ENCODE peak calls at places on chromosomes 16 and 17, in six cellular contexts. I is A549, D is K562, A is HepG2, Q is endothelial cell of umbilical vein, O is GM12878. J is an unnamed sample.

GRCh38 chr17:39701012-39701783 is 1.3 kb downstream of the ERBB2 start:
- DNase-seq in I (peak; percentile 36), D (no peak), A (no peak), Q (no peak), O (no peak), J (no peak)

GRCh38 chr16:84834403-84834772 is 14.6 kb downstream of the CRISPLD2 start:
- DNase-seq in I (no peak), D (no peak), A (no peak), Q (no peak), O (no peak), J (no peak)

GRCh38 chr17:43372273-43372911 is 26.4 kb upstream of the ARL4D start:
- DNase-seq in I (no peak), D (no peak), A (no peak), Q (no peak), O (peak; percentile 79), J (peak; percentile 51)

GRCh38 chr16:46763147-46763546 is 15.0 kb upstream of the MYLK3 start:
- DNase-seq in I (no peak), D (no peak), A (no peak), Q (no peak), O (no peak), J (no peak)

GRCh38 chr16:4487955-4488481 is 11.8 kb downstream of the HMOX2 start:
- DNase-seq in I (no peak), D (no peak), A (no peak), Q (peak; percentile 76), O (no peak), J (no peak)

GRCh38 chr17:2595736-2596135 is 2.3 kb downstream of the PAFAH1B1 start:
- DNase-seq in I (no peak), D (no peak), A (no peak), Q (no peak), O (no peak), J (no peak)

GRCh38 chr17:64732336-64733006 is 70.4 kb upstream of the SMURF2 start:
- DNase-seq in I (peak; percentile 57), D (peak; percentile 30), A (peak; percentile 58), Q (peak; percentile 65), O (no peak), J (no peak)

GRCh38 chr16:49889725-49890397 is 33.9 kb upstream of the ZNF423 start:
- DNase-seq in I (no peak), D (no peak), A (no peak), Q (no peak), O (no peak), J (no peak)

GRCh38 chr17:82440991-82441627 is 9.4 kb downstream of the CYBC1 start:
- DNase-seq in I (no peak), D (no peak), A (no peak), Q (no peak), O (no peak), J (peak; percentile 74)

GRCh38 chr16:22945361-22945760 is 131.4 kb downstream of the HS3ST2 start:
- DNase-seq in I (no peak), D (no peak), A (no peak), Q (no peak), O (no peak), J (no peak)

GRCh38 chr17:27430882-27431491 is 25.3 kb upstream of the KSR1 start:
- DNase-seq in I (peak; percentile 45), D (peak; percentile 59), A (peak; percentile 34), Q (peak; percentile 74), O (no peak), J (peak; percentile 52)

GRCh38 chr17:61402978-61403845 is 3.6 kb downstream of the TBX2 start:
- DNase-seq in I (no peak), D (no peak), A (no peak), Q (no peak), O (no peak), J (no peak)

GRCh38 chr17:56948491-56948890 is 12.4 kb downstream of the COIL start:
- DNase-seq in I (no peak), D (no peak), A (no peak), Q (no peak), O (no peak), J (no peak)

GRCh38 chr16:10180771-10181163 is 1.5 kb downstream of the GRIN2A start:
- DNase-seq in I (peak; percentile 28), D (peak; percentile 65), A (peak; percentile 57), Q (no peak), O (no peak), J (no peak)

GRCh38 chr17:29710891-29711418 is 88.2 kb upstream of the CORO6 start:
- DNase-seq in I (no peak), D (peak; percentile 84), A (peak; percentile 35), Q (no peak), O (no peak), J (peak; percentile 82)

GRCh38 chr17:35726609-35727460 is 4.6 kb upstream of the RASL10B start:
- DNase-seq in I (no peak), D (no peak), A (peak; percentile 66), Q (no peak), O (no peak), J (peak; percentile 33)

GRCh38 chr16:65249768-65250167 is 127.9 kb upstream of the CDH11 start:
- DNase-seq in I (no peak), D (no peak), A (no peak), Q (no peak), O (no peak), J (no peak)

GRCh38 chr16:48613061-48613957 is 3.3 kb upstream of the N4BP1 start:
- DNase-seq in I (no peak), D (no peak), A (peak; percentile 76), Q (no peak), O (no peak), J (peak; percentile 60)

GRCh38 chr16:31474173-31474714 is 2.3 kb downstream of the TGFB1I1 start:
- DNase-seq in I (no peak), D (peak; percentile 81), A (no peak), Q (no peak), O (no peak), J (peak; percentile 40)

GRCh38 chr16:56231-56927 is 2.8 kb downstream of the SNRNP25 start:
- DNase-seq in I (no peak), D (no peak), A (no peak), Q (no peak), O (no peak), J (no peak)

GRCh38 chr16:84360170-84360569 is 8.2 kb upstream of the ATP2C2 start:
- DNase-seq in I (no peak), D (no peak), A (no peak), Q (no peak), O (no peak), J (peak; percentile 39)

GRCh38 chr17:30219833-30220232 is 15.7 kb downstream of the SLC6A4 start:
- DNase-seq in I (no peak), D (peak; percentile 67), A (no peak), Q (no peak), O (no peak), J (no peak)

GRCh38 chr17:1590031-1590746 is 27.6 kb upstream of the PITPNA start:
- DNase-seq in I (peak; percentile 99), D (peak; percentile 75), A (peak; percentile 90), Q (peak; percentile 95), O (no peak), J (peak; percentile 64)

GRCh38 chr17:1736348-1737281 is 6.1 kb upstream of the SERPINF2 start:
- DNase-seq in I (peak; percentile 67), D (peak; percentile 89), A (peak; percentile 98), Q (no peak), O (no peak), J (peak; percentile 81)

GRCh38 chr17:64983708-64984107 is 64.4 kb upstream of the LRRC37A3 start:
- DNase-seq in I (no peak), D (no peak), A (no peak), Q (no peak), O (no peak), J (no peak)

GRCh38 chr17:63998050-63998720 is at the start of gene PRR29:
- DNase-seq in I (peak; percentile 95), D (peak; percentile 83), A (peak; percentile 66), Q (peak; percentile 71), O (no peak), J (peak; percentile 49)

GRCh38 chr17:50848039-50848438 is 12.7 kb downstream of the WFIKKN2 start:
- DNase-seq in I (no peak), D (no peak), A (no peak), Q (no peak), O (no peak), J (no peak)

GRCh38 chr17:45814622-45815606 is 29.8 kb upstream of the SPPL2C start:
- DNase-seq in I (no peak), D (no peak), A (no peak), Q (no peak), O (no peak), J (no peak)

GRCh38 chr17:81666092-81666341 is 388 bp downstream of the OXLD1 start:
- DNase-seq in I (no peak), D (no peak), A (peak; percentile 36), Q (no peak), O (no peak), J (no peak)

GRCh38 chr17:77319211-77320031 is 178.7 kb downstream of the SEC14L1 start:
- DNase-seq in I (peak; percentile 95), D (peak; percentile 94), A (no peak), Q (no peak), O (no peak), J (peak; percentile 93)
- TF ChIP-seq POLR2A in I (peak; percentile 46), D (peak; percentile 91), A (no peak), Q (no peak), O (peak; percentile 82), J (peak; percentile 33)

GRCh38 chr17:54945671-54946070 is 22.8 kb downstream of the COX11 start:
- DNase-seq in I (no peak), D (no peak), A (no peak), Q (no peak), O (no peak), J (no peak)

GRCh38 chr17:54947396-54947795 is 21.1 kb downstream of the COX11 start:
- DNase-seq in I (no peak), D (no peak), A (peak; percentile 71), Q (no peak), O (no peak), J (peak; percentile 46)

GRCh38 chr17:54951286-54951685 is 17.2 kb downstream of the COX11 start:
- DNase-seq in I (no peak), D (no peak), A (no peak), Q (no peak), O (no peak), J (no peak)

GRCh38 chr17:54948380-54948779 is 20.1 kb downstream of the COX11 start:
- DNase-seq in I (no peak), D (peak; percentile 28), A (peak; percentile 44), Q (peak; percentile 72), O (no peak), J (peak; percentile 71)

GRCh38 chr17:54950116-54950515 is 18.3 kb downstream of the COX11 start:
- DNase-seq in I (no peak), D (no peak), A (no peak), Q (no peak), O (no peak), J (no peak)
- TF ChIP-seq MYC in I (no peak), D (no peak), A (no peak), Q (no peak), O (no peak), J (no peak)

DNA sequence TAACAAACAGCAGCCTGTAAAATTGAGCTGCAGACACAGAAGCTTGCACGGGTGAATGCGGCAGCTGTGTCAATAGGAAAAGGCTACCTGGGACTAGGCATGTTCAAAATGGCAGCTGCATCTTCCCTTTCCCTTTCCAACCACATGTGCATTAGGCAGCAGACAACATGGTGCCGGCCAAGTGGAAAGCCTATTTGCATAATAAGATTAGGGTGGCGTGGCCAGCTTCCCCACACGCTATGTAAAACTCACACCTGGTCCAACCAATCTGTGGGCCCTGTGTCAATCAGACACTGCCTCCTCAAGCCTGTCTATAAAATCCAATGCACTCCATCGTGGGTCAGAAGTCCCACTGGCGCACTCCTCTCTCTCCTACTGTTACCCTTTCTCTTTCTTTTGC is 61.0 kb upstream of the RBBP6 start:
- DNase-seq in I (no peak), D (no peak), A (no peak), Q (no peak), O (no peak), J (no peak)
- TF ChIP-seq POLR2A in I (no peak), D (no peak), A (no peak), Q (no peak), O (no peak), J (no peak)

GRCh38 chr17:18380471-18381157 is 3.0 kb downstream of the EVPLL start:
- DNase-seq in I (no peak), D (no peak), A (no peak), Q (no peak), O (no peak), J (no peak)
- TF ChIP-seq MYC in I (no peak), D (no peak), A (no peak), Q (no peak), O (no peak), J (no peak)